ENCODE peak calls at places on chromosomes 2 and 18, in four cellular contexts. F is IMR-90, Y is K562, E is endothelial cell of umbilical vein. W is an unnamed sample.
A peak's percentile ranks its signal among the peaks of the same experiment; 100 is the strongest.

GRCh38 chr2:226649871-226650660 is 149.6 kb downstream of the IRS1 start:
- DNase-seq in F (peak; percentile 98), Y (no peak), E (peak; percentile 92), W (peak; percentile 94)

GRCh38 chr2:112050311-112050710 is 4.8 kb upstream of the TMEM87B start:
- DNase-seq in F (no peak), Y (no peak), E (no peak), W (no peak)

GRCh38 chr2:224722777-224723176 is 6.6 kb upstream of the CCDC195 start:
- DNase-seq in F (no peak), Y (no peak), E (no peak), W (no peak)

GRCh38 chr2:82525744-82526143 is 1933.3 kb downstream of the SUCLG1 start:
- DNase-seq in F (no peak), Y (no peak), E (no peak), W (no peak)

GRCh38 chr18:2847341-2848144 is 737 bp downstream of the EMILIN2 start:
- DNase-seq in F (no peak), Y (peak; percentile 74), E (no peak), W (no peak)

GRCh38 chr2:162646739-162647138 is 191.8 kb downstream of the KCNH7 start:
- DNase-seq in F (no peak), Y (no peak), E (no peak), W (no peak)

GRCh38 chr2:48016620-48017019 is 110.3 kb upstream of the FBXO11 start:
- DNase-seq in F (no peak), Y (peak; percentile 34), E (no peak), W (no peak)

GRCh38 chr2:189149981-189150380 is 29.6 kb downstream of the COL5A2 start:
- DNase-seq in F (peak; percentile 65), Y (no peak), E (peak; percentile 44), W (no peak)

GRCh38 chr2:132669854-132670103 is 226 bp downstream of the LYPD1 start:
- DNase-seq in F (no peak), Y (no peak), E (no peak), W (no peak)

GRCh38 chr2:51953931-51954330 is 922.0 kb upstream of the NRXN1 start:
- DNase-seq in F (peak; percentile 74), Y (no peak), E (no peak), W (no peak)

GRCh38 chr2:152391318-152391717 is 56.3 kb downstream of the FMNL2 start:
- DNase-seq in F (no peak), Y (no peak), E (no peak), W (no peak)

GRCh38 chr2:233061007-233061590 is 957 bp downstream of the INPP5D start:
- DNase-seq in F (no peak), Y (no peak), E (peak; percentile 40), W (no peak)

GRCh38 chr2:110748489-110748867 is 16.1 kb downstream of the ACOXL start:
- DNase-seq in F (peak; percentile 11), Y (no peak), E (no peak), W (no peak)

GRCh38 chr2:234671716-234672115 is 174.8 kb upstream of the ARL4C start:
- DNase-seq in F (no peak), Y (no peak), E (no peak), W (no peak)

GRCh38 chr18:63850010-63850409 is 37.5 kb upstream of the SERPINB2 start:
- DNase-seq in F (peak; percentile 31), Y (no peak), E (peak; percentile 17), W (no peak)

GRCh38 chr2:98749053-98749450 is 18.1 kb upstream of the MGAT4A start:
- DNase-seq in F (no peak), Y (no peak), E (no peak), W (no peak)

GRCh38 chr2:125033871-125034270 is 1008.8 kb downstream of the CNTNAP5 start:
- DNase-seq in F (no peak), Y (no peak), E (no peak), W (no peak)

GRCh38 chr2:16241166-16242160 is 301.1 kb downstream of the MYCN start:
- DNase-seq in F (no peak), Y (no peak), E (no peak), W (no peak)

GRCh38 chr2:218290316-218291261 is 1.7 kb downstream of the TMBIM1 start:
- DNase-seq in F (no peak), Y (no peak), E (no peak), W (no peak)

GRCh38 chr2:4992226-4992625 is 700.0 kb upstream of the SOX11 start:
- DNase-seq in F (no peak), Y (no peak), E (no peak), W (no peak)

GRCh38 chr2:234661146-234661545 is 164.3 kb upstream of the ARL4C start:
- DNase-seq in F (no peak), Y (no peak), E (no peak), W (no peak)

GRCh38 chr2:51258301-51258700 is 226.4 kb upstream of the NRXN1 start:
- DNase-seq in F (no peak), Y (no peak), E (no peak), W (no peak)

GRCh38 chr2:75500633-75501032 is 60.1 kb downstream of the EVA1A start:
- DNase-seq in F (peak; percentile 54), Y (no peak), E (peak; percentile 75), W (no peak)

GRCh38 chr18:9032519-9032918 is 70.0 kb upstream of the NDUFV2 start:
- DNase-seq in F (no peak), Y (no peak), E (no peak), W (no peak)

GRCh38 chr18:59784694-59785093 is 87.5 kb upstream of the CCBE1 start:
- DNase-seq in F (no peak), Y (no peak), E (no peak), W (no peak)

GRCh38 chr2:72887836-72888437 is 729 bp downstream of the SPR start:
- DNase-seq in F (peak; percentile 84), Y (peak; percentile 82), E (peak; percentile 84), W (no peak)

GRCh38 chr2:20411361-20411894 is 35.4 kb upstream of the RHOB start:
- DNase-seq in F (peak; percentile 77), Y (peak; percentile 59), E (peak; percentile 83), W (no peak)

GRCh38 chr2:101479328-101479727 is 4.4 kb upstream of the RFX8 start:
- DNase-seq in F (peak; percentile 18), Y (no peak), E (no peak), W (no peak)

GRCh38 chr2:73856214-73856613 is 27.5 kb downstream of the STAMBP start:
- DNase-seq in F (peak; percentile 98), Y (no peak), E (no peak), W (no peak)

GRCh38 chr2:51997571-51997970 is 965.6 kb upstream of the NRXN1 start:
- DNase-seq in F (no peak), Y (no peak), E (no peak), W (no peak)

GRCh38 chr2:241641631-241642030 is 4.1 kb downstream of the ATG4B start:
- DNase-seq in F (no peak), Y (peak; percentile 28), E (no peak), W (no peak)

GRCh38 chr2:216635701-216636541 is 2.7 kb downstream of the IGFBP2 start:
- DNase-seq in F (no peak), Y (no peak), E (no peak), W (no peak)

GRCh38 chr2:119387381-119388129 is 20.8 kb downstream of the DBI start:
- DNase-seq in F (peak; percentile 20), Y (peak; percentile 28), E (peak; percentile 20), W (no peak)

DNA sequence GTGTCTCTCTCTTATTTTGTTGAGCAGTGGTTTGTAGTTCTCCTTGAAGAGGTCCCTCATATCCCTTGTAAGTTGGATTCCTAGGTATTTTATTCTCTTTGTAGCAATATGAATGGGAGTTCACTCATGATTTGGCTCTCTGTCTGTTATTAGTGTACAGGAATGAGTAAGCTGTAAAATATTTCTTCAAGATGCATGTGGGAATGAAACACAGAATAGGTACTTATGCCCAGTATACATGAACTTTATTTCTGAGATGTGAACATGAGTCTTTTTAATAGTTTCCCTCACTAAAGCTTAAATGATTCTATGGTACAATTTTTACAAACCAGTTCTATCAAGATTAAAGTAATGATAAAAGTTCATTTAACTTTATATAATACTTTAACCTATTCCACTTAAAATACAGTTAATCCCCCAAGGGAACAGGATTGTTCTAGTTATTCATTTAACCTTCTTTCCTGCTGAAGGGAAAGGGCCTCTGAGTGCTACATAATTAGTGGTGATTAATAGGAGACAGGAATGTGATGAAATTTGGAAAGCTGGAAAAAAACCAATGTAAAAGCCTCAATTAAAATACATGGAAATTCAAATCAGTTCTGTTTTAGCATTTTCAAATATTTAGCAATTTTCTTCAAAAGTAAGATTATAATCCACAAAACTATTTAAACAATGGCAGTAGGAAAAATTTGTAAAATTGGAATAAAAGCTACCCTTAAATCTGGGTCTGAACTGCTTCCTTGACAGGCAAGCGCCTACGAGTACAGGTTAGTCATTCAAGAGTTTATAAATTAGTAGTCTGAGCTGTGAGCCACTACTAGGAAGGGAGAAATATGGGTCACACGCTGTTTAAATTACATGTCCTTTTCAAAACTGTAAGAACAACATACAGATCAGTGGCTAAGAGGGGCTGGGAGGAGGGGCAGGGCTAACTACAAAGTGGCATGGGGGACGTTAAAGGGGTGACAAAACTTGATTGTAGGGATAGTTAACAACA is 28.9 kb downstream of the SPIRE1 start:
- DNase-seq in F (peak; percentile 89), Y (no peak), E (peak; percentile 55), W (no peak)
- H3K9me1 ChIP-seq in F (no peaks in the 10 kb centered on the region), Y (no peaks in the 10 kb centered on the region), E (no peaks in the 10 kb centered on the region), W (no peaks in the 10 kb centered on the region)

GRCh38 chr2:239917957-239918481 is 107.1 kb downstream of the NDUFA10 start:
- DNase-seq in F (no peak), Y (no peak), E (no peak), W (no peak)
- H3K9me1 ChIP-seq in F (no peaks in the 10 kb centered on the region), Y (no peaks in the 10 kb centered on the region), E (no peaks in the 10 kb centered on the region), W (no peaks in the 10 kb centered on the region)

DNA sequence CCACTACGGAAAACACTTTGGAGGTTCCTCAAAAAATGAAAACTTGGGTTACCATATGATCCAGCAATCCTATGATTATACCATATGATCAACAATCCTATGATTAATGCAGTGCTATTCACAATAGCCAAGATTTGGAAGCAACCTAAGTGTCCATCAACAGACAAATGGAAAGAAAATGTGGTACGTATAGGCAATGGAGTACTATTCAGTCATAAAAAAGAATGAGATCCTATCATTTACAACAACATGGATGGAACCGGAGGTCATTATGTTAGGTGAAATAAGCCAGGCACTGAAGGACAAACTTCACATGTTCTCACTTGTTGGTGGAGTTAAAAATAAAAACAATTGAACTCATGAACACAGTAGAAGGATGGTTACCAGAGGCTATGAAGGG is 27.6 kb downstream of the CLHC1 start:
- DNase-seq in F (no peak), Y (no peak), E (no peak), W (no peak)
- H3K9me1 ChIP-seq in F (no peaks in the 10 kb centered on the region), Y (no peaks in the 10 kb centered on the region), E (no peaks in the 10 kb centered on the region), W (no peaks in the 10 kb centered on the region)

GRCh38 chr2:37816036-37816435 is 109.1 kb upstream of the RMDN2 start:
- DNase-seq in F (no peak), Y (no peak), E (no peak), W (no peak)

GRCh38 chr2:37809525-37809924 is 115.6 kb upstream of the RMDN2 start:
- DNase-seq in F (peak; percentile 65), Y (no peak), E (peak; percentile 77), W (no peak)

GRCh38 chr2:37809931-37810570 is 115.0 kb upstream of the RMDN2 start:
- DNase-seq in F (peak; percentile 49), Y (no peak), E (peak; percentile 26), W (no peak)

GRCh38 chr2:37812941-37813730 is 112.0 kb upstream of the RMDN2 start:
- DNase-seq in F (no peak), Y (no peak), E (no peak), W (no peak)

DNA sequence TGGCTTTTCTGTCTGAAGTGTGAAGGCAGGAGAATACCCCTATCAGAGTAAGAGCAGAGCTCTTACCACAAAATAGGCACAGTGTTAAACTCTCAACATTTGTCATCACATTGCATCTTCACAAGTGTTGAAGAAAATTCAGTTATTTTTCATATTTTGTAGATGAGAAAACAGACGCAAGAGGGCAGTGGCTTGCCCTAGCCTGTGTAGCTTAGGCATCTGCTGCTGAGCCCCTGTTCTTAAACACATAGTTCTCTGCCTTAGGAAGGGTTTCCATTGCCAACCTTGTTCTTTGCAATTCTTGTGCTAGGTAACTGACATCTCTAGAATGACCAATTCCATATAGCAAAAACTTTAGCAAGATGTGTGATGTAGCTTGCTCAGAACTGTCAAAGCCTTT is 112.7 kb upstream of the RMDN2 start:
- DNase-seq in F (no peak), Y (no peak), E (no peak), W (no peak)
- H3K9me1 ChIP-seq in F (peaks cover 2% of the 10 kb centered on the region), Y (no peaks in the 10 kb centered on the region), E (no peaks in the 10 kb centered on the region), W (no peaks in the 10 kb centered on the region)

W was measured in keratinocyte.